ENCODE peak calls at places on chromosomes 13 and 19, in ten cellular contexts. T is A673, G is PC-3, S is osteoblast, X is adrenal gland, U is mesendoderm, K is HepG2, V is heart left ventricle, O is mesenchymal stem cell, Y is hepatocyte. D is an unnamed sample. For H3K27me3, the result is how much of the 10 kb centered on the place peaks cover.

GRCh38 chr13:45258339-45258685 is 57.5 kb upstream of the KCTD4 start:
- DNase-seq in T (no peak), G (no peak), S (no peak), X (peak), U (peak), K (peak), V (no peak), O (no peak), Y (no peak), D (peak)

GRCh38 chr13:48475230-48475629 is 57.6 kb downstream of the RCBTB2 start:
- DNase-seq in T (no peak), G (no peak), S (no peak), X (no peak), U (peak), K (no peak), V (no peak), O (no peak), Y (no peak), D (no peak)

GRCh38 chr13:102089177-102089576 is 312.7 kb downstream of the FGF14 start:
- DNase-seq in T (peak), G (peak), S (no peak), X (no peak), U (peak), K (no peak), V (no peak), O (peak), Y (peak), D (no peak)

GRCh38 chr19:9827325-9828238 is at the start of gene UBL5:
- DNase-seq in T (peak), G (peak), S (peak), X (peak), U (peak), K (peak), V (peak), O (peak), Y (peak), D (peak)

GRCh38 chr19:31513841-31514240 is 164.6 kb upstream of the TSHZ3 start:
- DNase-seq in T (no peak), G (no peak), S (no peak), X (no peak), U (no peak), K (no peak), V (no peak), O (no peak), Y (no peak), D (no peak)

GRCh38 chr19:11092181-11092538 is 2.9 kb downstream of the LDLR start:
- DNase-seq in T (peak), G (peak), S (peak), X (no peak), U (no peak), K (peak), V (no peak), O (peak), Y (no peak), D (peak)

GRCh38 chr19:29966594-29967249 is 24.7 kb downstream of the URI1 start:
- DNase-seq in T (peak), G (peak), S (no peak), X (no peak), U (peak), K (peak), V (no peak), O (peak), Y (no peak), D (no peak)

GRCh38 chr19:55062735-55063491 is at the start of gene RDH13:
- DNase-seq in T (peak), G (peak), S (peak), X (peak), U (peak), K (peak), V (peak), O (peak), Y (peak), D (peak)

GRCh38 chr13:29605860-29606526 is 10.5 kb upstream of the SLC7A1 start:
- DNase-seq in T (no peak), G (no peak), S (no peak), X (no peak), U (peak), K (no peak), V (peak), O (no peak), Y (no peak), D (no peak)

GRCh38 chr13:26528527-26528926 is 29.0 kb upstream of the WASF3 start:
- DNase-seq in T (no peak), G (no peak), S (no peak), X (no peak), U (no peak), K (no peak), V (no peak), O (no peak), Y (no peak), D (no peak)

GRCh38 chr19:40718774-40719391 is 2.0 kb downstream of the ITPKC start:
- DNase-seq in T (no peak), G (peak), S (peak), X (peak), U (peak), K (peak), V (peak), O (peak), Y (peak), D (peak)

GRCh38 chr19:32543107-32543900 is 37.7 kb upstream of the PDCD5 start:
- DNase-seq in T (no peak), G (peak), S (no peak), X (no peak), U (peak), K (no peak), V (no peak), O (peak), Y (no peak), D (no peak)

GRCh38 chr19:55212447-55212846 is 3.1 kb upstream of the PTPRH start:
- DNase-seq in T (peak), G (peak), S (no peak), X (no peak), U (peak), K (peak), V (no peak), O (no peak), Y (peak), D (peak)

GRCh38 chr19:18649371-18650047 is 12.7 kb downstream of the KLHL26 start:
- DNase-seq in T (no peak), G (no peak), S (peak), X (no peak), U (no peak), K (no peak), V (peak), O (peak), Y (peak), D (no peak)

GRCh38 chr19:42091300-42092266 is 15.6 kb downstream of the ZNF574 start:
- DNase-seq in T (peak), G (peak), S (peak), X (peak), U (no peak), K (no peak), V (no peak), O (no peak), Y (no peak), D (peak)

GRCh38 chr19:42313096-42313839 is at the start of gene TMEM145:
- DNase-seq in T (peak), G (no peak), S (peak), X (no peak), U (peak), K (no peak), V (no peak), O (peak), Y (peak), D (peak)

GRCh38 chr19:46355991-46356669 is 9.2 kb downstream of the PPP5C start:
- DNase-seq in T (no peak), G (no peak), S (no peak), X (peak), U (no peak), K (no peak), V (no peak), O (no peak), Y (no peak), D (no peak)

GRCh38 chr13:93146584-93147292 is 79.9 kb upstream of the GPC6 start:
- DNase-seq in T (no peak), G (peak), S (no peak), X (no peak), U (no peak), K (no peak), V (no peak), O (peak), Y (peak), D (no peak)

GRCh38 chr13:93147293-93147645 is 79.3 kb upstream of the GPC6 start:
- DNase-seq in T (no peak), G (no peak), S (no peak), X (no peak), U (no peak), K (no peak), V (no peak), O (no peak), Y (no peak), D (no peak)

GRCh38 chr13:93147946-93148345 is 78.7 kb upstream of the GPC6 start:
- DNase-seq in T (no peak), G (no peak), S (no peak), X (no peak), U (no peak), K (no peak), V (no peak), O (no peak), Y (no peak), D (no peak)

DNA sequence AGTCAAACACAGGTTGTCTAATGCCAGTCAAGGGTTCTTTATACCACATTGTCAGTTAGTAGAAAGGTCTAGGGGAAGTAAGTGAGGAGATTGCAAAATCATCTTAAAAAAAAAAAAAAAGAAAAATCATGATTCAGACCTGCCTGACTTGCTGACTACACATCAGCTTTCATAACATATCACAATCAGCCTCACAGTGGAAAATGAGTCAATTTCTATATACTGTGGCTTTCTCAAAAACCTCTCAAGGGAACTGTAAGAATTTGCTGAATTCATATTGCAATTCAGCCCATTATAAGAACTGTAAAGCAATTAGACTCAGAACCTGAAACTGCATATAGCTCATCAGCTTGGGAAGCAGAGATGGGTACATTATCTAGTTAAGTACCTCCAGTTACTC is 75.3 kb upstream of the GPC6 start:
- DNase-seq in T (peak), G (peak), S (peak), X (no peak), U (no peak), K (no peak), V (no peak), O (peak), Y (no peak), D (no peak)
- H3K27me3 ChIP-seq in T (under half), G (under half), S (under half), X (under half), U (under half), K (under half), V (under half), O (under half), Y (under half), D (under half)

GRCh38 chr19:43984687-43985000 is 656 bp downstream of the ZNF155 start:
- DNase-seq in T (peak), G (no peak), S (peak), X (peak), U (no peak), K (no peak), V (peak), O (no peak), Y (no peak), D (no peak)
- H3K4me3 ChIP-seq in T (peak), G (peak), S (peak), X (no peak), U (peak), K (peak), V (peak), O (peak), Y (peak), D (peak)

GRCh38 chr13:30861163-30861562 is 44.9 kb upstream of the MEDAG start:
- DNase-seq in T (no peak), G (no peak), S (no peak), X (no peak), U (no peak), K (no peak), V (no peak), O (no peak), Y (no peak), D (no peak)

GRCh38 chr13:30857636-30858035 is 48.4 kb upstream of the MEDAG start:
- DNase-seq in T (no peak), G (no peak), S (no peak), X (no peak), U (no peak), K (no peak), V (no peak), O (no peak), Y (no peak), D (no peak)

GRCh38 chr13:30857018-30857417 is 49.1 kb upstream of the MEDAG start:
- DNase-seq in T (no peak), G (no peak), S (no peak), X (no peak), U (no peak), K (no peak), V (no peak), O (no peak), Y (no peak), D (no peak)

GRCh38 chr13:30861836-30862467 is 44.1 kb upstream of the MEDAG start:
- DNase-seq in T (no peak), G (no peak), S (no peak), X (no peak), U (no peak), K (no peak), V (no peak), O (no peak), Y (no peak), D (no peak)

DNA sequence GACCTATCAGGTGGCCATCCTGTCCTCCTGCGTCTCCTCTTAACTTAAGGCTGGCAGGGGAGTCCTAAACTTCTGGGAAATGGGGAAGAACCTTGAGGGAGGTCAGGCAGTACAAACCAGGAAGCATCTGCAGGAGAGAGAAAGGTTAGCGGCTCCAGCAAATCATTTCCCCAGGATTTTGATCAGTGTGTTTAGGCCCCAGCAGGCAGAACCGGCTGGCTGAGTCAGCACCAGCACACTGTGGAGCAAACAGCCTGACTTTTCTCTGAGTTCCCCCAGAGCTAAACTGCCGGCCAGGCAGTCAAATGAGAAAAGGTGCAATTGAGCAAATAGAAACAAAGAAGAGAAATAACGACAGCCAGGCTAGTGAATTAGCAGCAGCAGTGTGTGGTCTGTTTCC is 46.7 kb upstream of the MEDAG start:
- DNase-seq in T (no peak), G (peak), S (no peak), X (no peak), U (no peak), K (no peak), V (no peak), O (peak), Y (peak), D (no peak)
- H3K27ac ChIP-seq in T (no peak), G (no peak), S (no peak), X (no peak), U (no peak), K (no peak), V (no peak), O (peak), Y (peak), D (no peak)

GRCh38 chr19:35458192-35458591 is 10.1 kb downstream of the FFAR2 start:
- DNase-seq in T (no peak), G (no peak), S (no peak), X (no peak), U (no peak), K (no peak), V (no peak), O (no peak), Y (no peak), D (no peak)
- H3K27me3 ChIP-seq in T (under half), G (under half), S (under half), X (under half), U (under half), K (under half), V (under half), O (under half), Y (under half), D (under half)

DNA sequence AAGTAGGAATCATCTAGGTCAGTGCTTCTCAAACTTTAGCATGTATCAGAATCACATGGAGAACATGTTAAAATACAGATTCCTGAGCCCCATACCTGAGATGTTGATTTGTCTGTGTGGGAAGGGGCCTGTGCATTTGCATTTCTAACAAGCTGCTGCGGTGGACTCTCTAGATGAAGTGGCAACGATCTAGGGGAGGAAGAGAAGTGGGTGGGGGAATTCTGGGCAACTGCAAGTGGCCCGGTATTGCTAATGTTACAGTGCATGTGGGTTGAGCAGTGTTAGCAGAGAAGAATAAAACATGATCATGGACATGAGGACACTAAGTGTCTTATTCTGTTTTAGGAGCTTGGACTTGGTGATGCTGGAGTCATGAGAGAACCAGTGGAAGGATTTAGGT is 329.0 kb downstream of the OLFM4 start:
- DNase-seq in T (no peak), G (no peak), S (no peak), X (no peak), U (no peak), K (no peak), V (no peak), O (no peak), Y (no peak), D (no peak)
- H3K4me3 ChIP-seq in T (no peak), G (no peak), S (no peak), X (no peak), U (no peak), K (no peak), V (no peak), O (no peak), Y (no peak), D (no peak)

GRCh38 chr13:75869981-75870380 is 233.9 kb downstream of the LMO7 start:
- DNase-seq in T (no peak), G (no peak), S (no peak), X (no peak), U (no peak), K (no peak), V (no peak), O (no peak), Y (no peak), D (peak)
- H3K27ac ChIP-seq in T (no peak), G (no peak), S (no peak), X (no peak), U (no peak), K (no peak), V (no peak), O (no peak), Y (no peak), D (no peak)

D was measured in small intestine.